ENCODE peak calls at places on chromosome 11, in ten cellular contexts. N, S, B, Z, X, F, Y, M, W and U are unnamed samples.

GRCh38 chr11:116454020-116454645 is 318.7 kb downstream of the BUD13 start:
- DNase-seq in Z (peak; percentile 49), F (no peak), Y (no peak), B (peak; percentile 63), M (peak; percentile 47), N (no peak), S (peak; percentile 18), X (peak; percentile 54), W (peak; percentile 18), U (peak; percentile 9)

GRCh38 chr11:120710354-120711187 is 199.0 kb downstream of the GRIK4 start:
- DNase-seq in F (no peak), Y (no peak), B (peak; percentile 17), W (no peak), X (peak; percentile 80), Z (no peak), M (peak; percentile 68), N (no peak), S (peak; percentile 56), U (peak; percentile 55)

GRCh38 chr11:118917488-118918127 is 8.1 kb downstream of the BCL9L start:
- DNase-seq in W (peak; percentile 61), X (no peak), N (peak; percentile 55), F (no peak), Z (no peak), B (no peak), M (no peak), S (peak; percentile 86), Y (no peak), U (no peak)

GRCh38 chr11:1177771-1178090 is 20.0 kb downstream of the MUC5AC start:
- DNase-seq in F (no peak), X (no peak), Z (no peak), M (no peak), Y (no peak), B (no peak), W (no peak), N (no peak), S (no peak), U (no peak)

GRCh38 chr11:122199661-122200060 is 83.6 kb upstream of the BLID start:
- DNase-seq in X (no peak), S (no peak), Z (no peak), N (no peak), M (no peak), B (no peak), F (no peak), W (no peak), Y (no peak), U (no peak)

GRCh38 chr11:65391007-65391406 is 4.6 kb downstream of the FRMD8 start:
- DNase-seq in F (no peak), N (no peak), B (peak; percentile 48), S (no peak), W (no peak), Y (no peak), Z (no peak), M (no peak), X (no peak), U (peak; percentile 53)

GRCh38 chr11:64916040-64916847 is 765 bp downstream of the ATG2A start:
- DNase-seq in N (peak; percentile 24), W (peak; percentile 38), S (peak; percentile 46), B (peak; percentile 37), Y (no peak), F (no peak), M (no peak), Z (no peak), X (peak; percentile 38), U (peak; percentile 22)

GRCh38 chr11:61129608-61130523 is 27.6 kb downstream of the CD5 start:
- DNase-seq in M (peak; percentile 92), F (no peak), B (peak; percentile 96), S (peak; percentile 79), Y (peak; percentile 96), N (peak; percentile 86), Z (no peak), X (peak; percentile 94), W (peak; percentile 92), U (peak; percentile 83)

GRCh38 chr11:45899448-45900174 is 7.5 kb downstream of the FREY1 start:
- DNase-seq in S (peak; percentile 71), M (peak; percentile 89), X (peak; percentile 93), W (peak; percentile 79), N (peak; percentile 55), Y (no peak), F (no peak), Z (peak; percentile 95), B (peak; percentile 75), U (peak; percentile 95)

GRCh38 chr11:61195710-61196109 is 7.6 kb upstream of the PGA3 start:
- DNase-seq in S (no peak), M (no peak), N (no peak), Y (no peak), F (no peak), Z (no peak), B (no peak), X (no peak), W (no peak), U (no peak)

GRCh38 chr11:34331329-34331728 is 26.5 kb downstream of the ABTB2 start:
- DNase-seq in F (no peak), M (no peak), N (no peak), W (no peak), Z (peak; percentile 96), X (no peak), S (peak; percentile 13), Y (no peak), B (no peak), U (no peak)

GRCh38 chr11:77101043-77101537 is 1.6 kb upstream of the OMP start:
- DNase-seq in Y (no peak), F (peak; percentile 8), W (no peak), X (no peak), Z (no peak), N (no peak), B (no peak), S (peak; percentile 17), M (no peak), U (no peak)

GRCh38 chr11:106398396-106399074 is 321.1 kb downstream of the AASDHPPT start:
- DNase-seq in N (no peak), W (no peak), Z (no peak), F (no peak), S (no peak), B (no peak), M (peak; percentile 32), X (no peak), Y (no peak), U (no peak)

GRCh38 chr11:5694642-5695041 is 5.1 kb downstream of the TRIM22 start:
- DNase-seq in F (no peak), Y (peak; percentile 10), N (no peak), B (no peak), S (no peak), Z (no peak), X (no peak), M (no peak), W (no peak), U (no peak)

GRCh38 chr11:86205415-86206268 is 38.9 kb upstream of the EED start:
- DNase-seq in B (no peak), X (no peak), Z (no peak), S (no peak), F (no peak), M (no peak), Y (no peak), W (no peak), N (no peak), U (no peak)

GRCh38 chr11:96147186-96147585 is 195.8 kb downstream of the MAML2 start:
- DNase-seq in Z (no peak), W (no peak), B (no peak), M (no peak), Y (no peak), F (no peak), S (no peak), N (no peak), X (no peak), U (no peak)

GRCh38 chr11:125481531-125481930 is 14.5 kb downstream of the FEZ1 start:
- DNase-seq in F (no peak), S (peak; percentile 33), X (no peak), M (peak; percentile 49), W (no peak), N (no peak), B (no peak), Z (no peak), Y (no peak), U (no peak)

GRCh38 chr11:118915941-118916841 is 9.5 kb downstream of the BCL9L start:
- DNase-seq in F (no peak), S (no peak), N (no peak), Y (no peak), Z (no peak), W (no peak), M (no peak), B (no peak), X (no peak), U (no peak)